ENCODE peak calls at places on chromosomes 13 and 19, in ten cellular contexts. One of them, this sample, is unnamed.
A peak's percentile ranks its signal among the peaks of the same experiment; 100 is the strongest.

GRCh38 chr19:30217461-30217860 is 154.7 kb upstream of the ZNF536 start:
- DNase-seq in activated gamma-delta T cell treated with Interleukin-2 at 50 U/mL for 16 hours: no peak
- DNase-seq in NAMALWA: no peak
- DNase-seq in D721Med: no peak
- DNase-seq in left ventricle myocardium superior: no peak
- DNase-seq in lung: no peak
- DNase-seq in HuH-7: no peak
- DNase-seq in activated naive CD8-positive, alpha-beta T cell treated with anti-CD3 and anti-CD28 coated beads, Interleukin-2, amount 50 U/mL, for 24 hours: no peak
- DNase-seq in effector CD4-positive, alpha-beta T cell: no peak
- DNase-seq in NCI-H1105: no peak
- DNase-seq in this sample: no peak

GRCh38 chr19:44746616-44746945 is 1.9 kb upstream of the BCL3 start:
- DNase-seq in activated gamma-delta T cell treated with Interleukin-2 at 50 U/mL for 16 hours: no peak
- DNase-seq in NAMALWA: no peak
- DNase-seq in D721Med: no peak
- DNase-seq in left ventricle myocardium superior: no peak
- DNase-seq in lung: no peak
- DNase-seq in HuH-7: no peak
- DNase-seq in activated naive CD8-positive, alpha-beta T cell treated with anti-CD3 and anti-CD28 coated beads, Interleukin-2, amount 50 U/mL, for 24 hours: no peak
- DNase-seq in effector CD4-positive, alpha-beta T cell: no peak
- DNase-seq in NCI-H1105: no peak
- DNase-seq in this sample: no peak

GRCh38 chr19:50167314-50167721 is 4.2 kb upstream of the IZUMO2 start:
- DNase-seq in activated gamma-delta T cell treated with Interleukin-2 at 50 U/mL for 16 hours: no peak
- DNase-seq in NAMALWA: no peak
- DNase-seq in D721Med: no peak
- DNase-seq in left ventricle myocardium superior: no peak
- DNase-seq in lung: no peak
- DNase-seq in HuH-7: no peak
- DNase-seq in activated naive CD8-positive, alpha-beta T cell treated with anti-CD3 and anti-CD28 coated beads, Interleukin-2, amount 50 U/mL, for 24 hours: no peak
- DNase-seq in effector CD4-positive, alpha-beta T cell: no peak
- DNase-seq in NCI-H1105: peak; percentile 28
- DNase-seq in this sample: no peak

GRCh38 chr19:28913626-28914025 is 299.3 kb downstream of the UQCRFS1 start:
- DNase-seq in activated gamma-delta T cell treated with Interleukin-2 at 50 U/mL for 16 hours: no peak
- DNase-seq in NAMALWA: no peak
- DNase-seq in D721Med: no peak
- DNase-seq in left ventricle myocardium superior: no peak
- DNase-seq in lung: no peak
- DNase-seq in HuH-7: no peak
- DNase-seq in activated naive CD8-positive, alpha-beta T cell treated with anti-CD3 and anti-CD28 coated beads, Interleukin-2, amount 50 U/mL, for 24 hours: no peak
- DNase-seq in effector CD4-positive, alpha-beta T cell: no peak
- DNase-seq in NCI-H1105: no peak
- DNase-seq in this sample: no peak

GRCh38 chr19:7013678-7014077 is 7.6 kb downstream of the MBD3L2B start:
- DNase-seq in activated gamma-delta T cell treated with Interleukin-2 at 50 U/mL for 16 hours: no peak
- DNase-seq in NAMALWA: no peak
- DNase-seq in D721Med: no peak
- DNase-seq in left ventricle myocardium superior: no peak
- DNase-seq in lung: peak; percentile 25
- DNase-seq in HuH-7: no peak
- DNase-seq in activated naive CD8-positive, alpha-beta T cell treated with anti-CD3 and anti-CD28 coated beads, Interleukin-2, amount 50 U/mL, for 24 hours: no peak
- DNase-seq in effector CD4-positive, alpha-beta T cell: no peak
- DNase-seq in NCI-H1105: no peak
- DNase-seq in this sample: peak; percentile 61

GRCh38 chr19:3454656-3455392 is 25.5 kb downstream of the SMIM24 start:
- DNase-seq in activated gamma-delta T cell treated with Interleukin-2 at 50 U/mL for 16 hours: no peak
- DNase-seq in NAMALWA: no peak
- DNase-seq in D721Med: no peak
- DNase-seq in left ventricle myocardium superior: no peak
- DNase-seq in lung: no peak
- DNase-seq in HuH-7: no peak
- DNase-seq in activated naive CD8-positive, alpha-beta T cell treated with anti-CD3 and anti-CD28 coated beads, Interleukin-2, amount 50 U/mL, for 24 hours: no peak
- DNase-seq in effector CD4-positive, alpha-beta T cell: no peak
- DNase-seq in NCI-H1105: no peak
- DNase-seq in this sample: no peak

GRCh38 chr19:343941-344624 is 513 bp downstream of the MIER2 start:
- DNase-seq in activated gamma-delta T cell treated with Interleukin-2 at 50 U/mL for 16 hours: no peak
- DNase-seq in NAMALWA: peak; percentile 28
- DNase-seq in D721Med: peak; percentile 80
- DNase-seq in left ventricle myocardium superior: peak; percentile 36
- DNase-seq in lung: no peak
- DNase-seq in HuH-7: peak; percentile 81
- DNase-seq in activated naive CD8-positive, alpha-beta T cell treated with anti-CD3 and anti-CD28 coated beads, Interleukin-2, amount 50 U/mL, for 24 hours: peak; percentile 40
- DNase-seq in effector CD4-positive, alpha-beta T cell: peak; percentile 28
- DNase-seq in NCI-H1105: peak; percentile 45
- DNase-seq in this sample: no peak

GRCh38 chr19:7879102-7879770 is 5.0 kb upstream of the PRR36 start:
- DNase-seq in activated gamma-delta T cell treated with Interleukin-2 at 50 U/mL for 16 hours: no peak
- DNase-seq in NAMALWA: no peak
- DNase-seq in D721Med: no peak
- DNase-seq in left ventricle myocardium superior: no peak
- DNase-seq in lung: no peak
- DNase-seq in HuH-7: no peak
- DNase-seq in activated naive CD8-positive, alpha-beta T cell treated with anti-CD3 and anti-CD28 coated beads, Interleukin-2, amount 50 U/mL, for 24 hours: no peak
- DNase-seq in effector CD4-positive, alpha-beta T cell: no peak
- DNase-seq in NCI-H1105: no peak
- DNase-seq in this sample: no peak

GRCh38 chr19:39325778-39326680 is 5.4 kb upstream of the LRFN1 start:
- DNase-seq in activated gamma-delta T cell treated with Interleukin-2 at 50 U/mL for 16 hours: no peak
- DNase-seq in NAMALWA: peak; percentile 39
- DNase-seq in D721Med: no peak
- DNase-seq in left ventricle myocardium superior: no peak
- DNase-seq in lung: no peak
- DNase-seq in HuH-7: no peak
- DNase-seq in activated naive CD8-positive, alpha-beta T cell treated with anti-CD3 and anti-CD28 coated beads, Interleukin-2, amount 50 U/mL, for 24 hours: no peak
- DNase-seq in effector CD4-positive, alpha-beta T cell: no peak
- DNase-seq in NCI-H1105: no peak
- DNase-seq in this sample: peak; percentile 23

GRCh38 chr13:20544186-20544914 is 18.7 kb upstream of the CRYL1 start:
- DNase-seq in activated gamma-delta T cell treated with Interleukin-2 at 50 U/mL for 16 hours: no peak
- DNase-seq in NAMALWA: peak; percentile 23
- DNase-seq in D721Med: no peak
- DNase-seq in left ventricle myocardium superior: no peak
- DNase-seq in lung: no peak
- DNase-seq in HuH-7: no peak
- DNase-seq in activated naive CD8-positive, alpha-beta T cell treated with anti-CD3 and anti-CD28 coated beads, Interleukin-2, amount 50 U/mL, for 24 hours: no peak
- DNase-seq in effector CD4-positive, alpha-beta T cell: no peak
- DNase-seq in NCI-H1105: no peak
- DNase-seq in this sample: peak; percentile 44

GRCh38 chr19:42200116-42200740 is 17.2 kb downstream of the DEDD2 start:
- DNase-seq in activated gamma-delta T cell treated with Interleukin-2 at 50 U/mL for 16 hours: no peak
- DNase-seq in NAMALWA: no peak
- DNase-seq in D721Med: no peak
- DNase-seq in left ventricle myocardium superior: no peak
- DNase-seq in lung: no peak
- DNase-seq in HuH-7: no peak
- DNase-seq in activated naive CD8-positive, alpha-beta T cell treated with anti-CD3 and anti-CD28 coated beads, Interleukin-2, amount 50 U/mL, for 24 hours: no peak
- DNase-seq in effector CD4-positive, alpha-beta T cell: no peak
- DNase-seq in NCI-H1105: no peak
- DNase-seq in this sample: no peak

GRCh38 chr13:81927347-81927746 is 1586.4 kb upstream of the SPRY2 start:
- DNase-seq in activated gamma-delta T cell treated with Interleukin-2 at 50 U/mL for 16 hours: no peak
- DNase-seq in NAMALWA: peak; percentile 26
- DNase-seq in D721Med: no peak
- DNase-seq in left ventricle myocardium superior: no peak
- DNase-seq in lung: no peak
- DNase-seq in HuH-7: no peak
- DNase-seq in activated naive CD8-positive, alpha-beta T cell treated with anti-CD3 and anti-CD28 coated beads, Interleukin-2, amount 50 U/mL, for 24 hours: no peak
- DNase-seq in effector CD4-positive, alpha-beta T cell: no peak
- DNase-seq in NCI-H1105: no peak
- DNase-seq in this sample: no peak

GRCh38 chr19:56333506-56333905 is 18.9 kb upstream of the ZSCAN5A start:
- DNase-seq in activated gamma-delta T cell treated with Interleukin-2 at 50 U/mL for 16 hours: peak; percentile 29
- DNase-seq in NAMALWA: peak; percentile 80
- DNase-seq in D721Med: no peak
- DNase-seq in left ventricle myocardium superior: no peak
- DNase-seq in lung: no peak
- DNase-seq in HuH-7: peak; percentile 63
- DNase-seq in activated naive CD8-positive, alpha-beta T cell treated with anti-CD3 and anti-CD28 coated beads, Interleukin-2, amount 50 U/mL, for 24 hours: peak; percentile 34
- DNase-seq in effector CD4-positive, alpha-beta T cell: peak; percentile 22
- DNase-seq in NCI-H1105: peak; percentile 49
- DNase-seq in this sample: peak; percentile 60

GRCh38 chr13:78772933-78773332 is 114.0 kb upstream of the OBI1 start:
- DNase-seq in activated gamma-delta T cell treated with Interleukin-2 at 50 U/mL for 16 hours: no peak
- DNase-seq in NAMALWA: no peak
- DNase-seq in D721Med: no peak
- DNase-seq in left ventricle myocardium superior: no peak
- DNase-seq in lung: no peak
- DNase-seq in HuH-7: no peak
- DNase-seq in activated naive CD8-positive, alpha-beta T cell treated with anti-CD3 and anti-CD28 coated beads, Interleukin-2, amount 50 U/mL, for 24 hours: no peak
- DNase-seq in effector CD4-positive, alpha-beta T cell: no peak
- DNase-seq in NCI-H1105: no peak
- DNase-seq in this sample: no peak

GRCh38 chr19:23762884-23763711 is 4.4 kb upstream of the ZNF681 start:
- DNase-seq in activated gamma-delta T cell treated with Interleukin-2 at 50 U/mL for 16 hours: peak; percentile 10
- DNase-seq in NAMALWA: peak; percentile 58
- DNase-seq in D721Med: no peak
- DNase-seq in left ventricle myocardium superior: peak; percentile 92
- DNase-seq in lung: peak; percentile 91
- DNase-seq in HuH-7: peak; percentile 64
- DNase-seq in activated naive CD8-positive, alpha-beta T cell treated with anti-CD3 and anti-CD28 coated beads, Interleukin-2, amount 50 U/mL, for 24 hours: peak; percentile 86
- DNase-seq in effector CD4-positive, alpha-beta T cell: peak; percentile 83
- DNase-seq in NCI-H1105: peak; percentile 78
- DNase-seq in this sample: peak; percentile 68

GRCh38 chr13:30735025-30735967 is at the start of gene ALOX5AP:
- DNase-seq in activated gamma-delta T cell treated with Interleukin-2 at 50 U/mL for 16 hours: peak; percentile 33
- DNase-seq in NAMALWA: peak; percentile 92
- DNase-seq in D721Med: no peak
- DNase-seq in left ventricle myocardium superior: no peak
- DNase-seq in lung: no peak
- DNase-seq in HuH-7: no peak
- DNase-seq in activated naive CD8-positive, alpha-beta T cell treated with anti-CD3 and anti-CD28 coated beads, Interleukin-2, amount 50 U/mL, for 24 hours: peak; percentile 34
- DNase-seq in effector CD4-positive, alpha-beta T cell: peak; percentile 17
- DNase-seq in NCI-H1105: no peak
- DNase-seq in this sample: peak; percentile 92

GRCh38 chr19:28334419-28334818 is 878.5 kb downstream of the UQCRFS1 start:
- DNase-seq in activated gamma-delta T cell treated with Interleukin-2 at 50 U/mL for 16 hours: no peak
- DNase-seq in NAMALWA: no peak
- DNase-seq in D721Med: no peak
- DNase-seq in left ventricle myocardium superior: no peak
- DNase-seq in lung: no peak
- DNase-seq in HuH-7: no peak
- DNase-seq in activated naive CD8-positive, alpha-beta T cell treated with anti-CD3 and anti-CD28 coated beads, Interleukin-2, amount 50 U/mL, for 24 hours: no peak
- DNase-seq in effector CD4-positive, alpha-beta T cell: no peak
- DNase-seq in NCI-H1105: no peak
- DNase-seq in this sample: no peak

GRCh38 chr13:102170295-102170694 is 231.6 kb downstream of the FGF14 start:
- DNase-seq in activated gamma-delta T cell treated with Interleukin-2 at 50 U/mL for 16 hours: no peak
- DNase-seq in NAMALWA: no peak
- DNase-seq in D721Med: no peak
- DNase-seq in left ventricle myocardium superior: no peak
- DNase-seq in lung: no peak
- DNase-seq in HuH-7: no peak
- DNase-seq in activated naive CD8-positive, alpha-beta T cell treated with anti-CD3 and anti-CD28 coated beads, Interleukin-2, amount 50 U/mL, for 24 hours: no peak
- DNase-seq in effector CD4-positive, alpha-beta T cell: no peak
- DNase-seq in NCI-H1105: no peak
- DNase-seq in this sample: no peak

GRCh38 chr13:29418026-29418425 is 177.5 kb downstream of the SLC7A1 start:
- DNase-seq in activated gamma-delta T cell treated with Interleukin-2 at 50 U/mL for 16 hours: no peak
- DNase-seq in NAMALWA: no peak
- DNase-seq in D721Med: no peak
- DNase-seq in left ventricle myocardium superior: no peak
- DNase-seq in lung: no peak
- DNase-seq in HuH-7: peak; percentile 18
- DNase-seq in activated naive CD8-positive, alpha-beta T cell treated with anti-CD3 and anti-CD28 coated beads, Interleukin-2, amount 50 U/mL, for 24 hours: no peak
- DNase-seq in effector CD4-positive, alpha-beta T cell: no peak
- DNase-seq in NCI-H1105: no peak
- DNase-seq in this sample: no peak

GRCh38 chr19:48368942-48369341 is 4.8 kb downstream of the SYNGR4 start:
- DNase-seq in activated gamma-delta T cell treated with Interleukin-2 at 50 U/mL for 16 hours: no peak
- DNase-seq in NAMALWA: no peak
- DNase-seq in D721Med: no peak
- DNase-seq in left ventricle myocardium superior: no peak
- DNase-seq in lung: no peak
- DNase-seq in HuH-7: no peak
- DNase-seq in activated naive CD8-positive, alpha-beta T cell treated with anti-CD3 and anti-CD28 coated beads, Interleukin-2, amount 50 U/mL, for 24 hours: no peak
- DNase-seq in effector CD4-positive, alpha-beta T cell: no peak
- DNase-seq in NCI-H1105: no peak
- DNase-seq in this sample: no peak

GRCh38 chr13:79533781-79534400 is 52.9 kb downstream of the NDFIP2 start:
- DNase-seq in activated gamma-delta T cell treated with Interleukin-2 at 50 U/mL for 16 hours: no peak
- DNase-seq in NAMALWA: no peak
- DNase-seq in D721Med: no peak
- DNase-seq in left ventricle myocardium superior: no peak
- DNase-seq in lung: no peak
- DNase-seq in HuH-7: no peak
- DNase-seq in activated naive CD8-positive, alpha-beta T cell treated with anti-CD3 and anti-CD28 coated beads, Interleukin-2, amount 50 U/mL, for 24 hours: no peak
- DNase-seq in effector CD4-positive, alpha-beta T cell: no peak
- DNase-seq in NCI-H1105: no peak
- DNase-seq in this sample: peak; percentile 10

GRCh38 chr13:112062619-112063308 is 4.2 kb upstream of the SOX1 start:
- DNase-seq in activated gamma-delta T cell treated with Interleukin-2 at 50 U/mL for 16 hours: no peak
- DNase-seq in NAMALWA: no peak
- DNase-seq in D721Med: no peak
- DNase-seq in left ventricle myocardium superior: no peak
- DNase-seq in lung: no peak
- DNase-seq in HuH-7: no peak
- DNase-seq in activated naive CD8-positive, alpha-beta T cell treated with anti-CD3 and anti-CD28 coated beads, Interleukin-2, amount 50 U/mL, for 24 hours: no peak
- DNase-seq in effector CD4-positive, alpha-beta T cell: no peak
- DNase-seq in NCI-H1105: no peak
- DNase-seq in this sample: no peak

GRCh38 chr13:114015608-114016295 is 41.9 kb upstream of the C13orf46 start:
- DNase-seq in activated gamma-delta T cell treated with Interleukin-2 at 50 U/mL for 16 hours: no peak
- DNase-seq in NAMALWA: no peak
- DNase-seq in D721Med: no peak
- DNase-seq in left ventricle myocardium superior: peak; percentile 64
- DNase-seq in lung: no peak
- DNase-seq in HuH-7: no peak
- DNase-seq in activated naive CD8-positive, alpha-beta T cell treated with anti-CD3 and anti-CD28 coated beads, Interleukin-2, amount 50 U/mL, for 24 hours: peak; percentile 37
- DNase-seq in effector CD4-positive, alpha-beta T cell: no peak
- DNase-seq in NCI-H1105: no peak
- DNase-seq in this sample: no peak

GRCh38 chr19:6521718-6522646 is 8.8 kb upstream of the TNFSF9 start:
- DNase-seq in activated gamma-delta T cell treated with Interleukin-2 at 50 U/mL for 16 hours: peak; percentile 62
- DNase-seq in NAMALWA: peak; percentile 96
- DNase-seq in D721Med: no peak
- DNase-seq in left ventricle myocardium superior: peak; percentile 48
- DNase-seq in lung: no peak
- DNase-seq in HuH-7: no peak
- DNase-seq in activated naive CD8-positive, alpha-beta T cell treated with anti-CD3 and anti-CD28 coated beads, Interleukin-2, amount 50 U/mL, for 24 hours: peak; percentile 76
- DNase-seq in effector CD4-positive, alpha-beta T cell: peak; percentile 51
- DNase-seq in NCI-H1105: no peak
- DNase-seq in this sample: peak; percentile 67

GRCh38 chr13:77519808-77520207 is 15.7 kb upstream of the SCEL start:
- DNase-seq in activated gamma-delta T cell treated with Interleukin-2 at 50 U/mL for 16 hours: no peak
- DNase-seq in NAMALWA: no peak
- DNase-seq in D721Med: no peak
- DNase-seq in left ventricle myocardium superior: no peak
- DNase-seq in lung: no peak
- DNase-seq in HuH-7: no peak
- DNase-seq in activated naive CD8-positive, alpha-beta T cell treated with anti-CD3 and anti-CD28 coated beads, Interleukin-2, amount 50 U/mL, for 24 hours: no peak
- DNase-seq in effector CD4-positive, alpha-beta T cell: no peak
- DNase-seq in NCI-H1105: no peak
- DNase-seq in this sample: no peak

GRCh38 chr19:35740423-35741215 is 1.6 kb downstream of the IGFLR1 start:
- DNase-seq in activated gamma-delta T cell treated with Interleukin-2 at 50 U/mL for 16 hours: peak; percentile 96
- DNase-seq in NAMALWA: peak; percentile 97
- DNase-seq in D721Med: peak; percentile 99
- DNase-seq in left ventricle myocardium superior: peak; percentile 99
- DNase-seq in lung: peak; percentile 99
- DNase-seq in HuH-7: peak; percentile 100
- DNase-seq in activated naive CD8-positive, alpha-beta T cell treated with anti-CD3 and anti-CD28 coated beads, Interleukin-2, amount 50 U/mL, for 24 hours: peak; percentile 97
- DNase-seq in effector CD4-positive, alpha-beta T cell: peak; percentile 94
- DNase-seq in NCI-H1105: peak; percentile 100
- DNase-seq in this sample: peak; percentile 95

GRCh38 chr13:19305434-19305833 is 123.8 kb upstream of the TUBA3C start:
- DNase-seq in activated gamma-delta T cell treated with Interleukin-2 at 50 U/mL for 16 hours: no peak
- DNase-seq in NAMALWA: no peak
- DNase-seq in D721Med: no peak
- DNase-seq in left ventricle myocardium superior: peak; percentile 18
- DNase-seq in lung: no peak
- DNase-seq in HuH-7: no peak
- DNase-seq in activated naive CD8-positive, alpha-beta T cell treated with anti-CD3 and anti-CD28 coated beads, Interleukin-2, amount 50 U/mL, for 24 hours: no peak
- DNase-seq in effector CD4-positive, alpha-beta T cell: no peak
- DNase-seq in NCI-H1105: no peak
- DNase-seq in this sample: no peak

GRCh38 chr13:40446365-40446764 is 220.1 kb downstream of the FOXO1 start:
- DNase-seq in activated gamma-delta T cell treated with Interleukin-2 at 50 U/mL for 16 hours: no peak
- DNase-seq in NAMALWA: no peak
- DNase-seq in D721Med: no peak
- DNase-seq in left ventricle myocardium superior: no peak
- DNase-seq in lung: no peak
- DNase-seq in HuH-7: no peak
- DNase-seq in activated naive CD8-positive, alpha-beta T cell treated with anti-CD3 and anti-CD28 coated beads, Interleukin-2, amount 50 U/mL, for 24 hours: no peak
- DNase-seq in effector CD4-positive, alpha-beta T cell: no peak
- DNase-seq in NCI-H1105: no peak
- DNase-seq in this sample: no peak

This sample was measured in NB4.